ENCODE peak calls at places on chromosome 1, in eight cellular contexts. T, G, X, N, U, K, E and C are unnamed samples.

GRCh38 chr1:149936076-149936991 is at the start of gene MTMR11:
- DNase-seq in T (peak), G (no peak), X (peak), N (peak), U (peak), K (no peak), E (no peak), C (peak)

GRCh38 chr1:96096138-96097011 is 625.2 kb upstream of the PTBP2 start:
- DNase-seq in T (no peak), G (no peak), X (no peak), N (no peak), U (no peak), K (no peak), E (no peak), C (no peak)

GRCh38 chr1:110433803-110434202 is 17.1 kb upstream of the PROK1 start:
- DNase-seq in T (peak), G (peak), X (peak), N (peak), U (peak), K (peak), E (no peak), C (peak)

GRCh38 chr1:36542962-36543515 is 60.3 kb upstream of the CSF3R start:
- DNase-seq in T (no peak), G (no peak), X (no peak), N (no peak), U (no peak), K (no peak), E (no peak), C (no peak)

GRCh38 chr1:40861227-40862003 is 748 bp downstream of the CITED4 start:
- DNase-seq in T (peak), G (no peak), X (peak), N (no peak), U (no peak), K (no peak), E (no peak), C (no peak)

GRCh38 chr1:91731815-91732214 is 154.1 kb downstream of the TGFBR3 start:
- DNase-seq in T (peak), G (no peak), X (peak), N (peak), U (peak), K (no peak), E (no peak), C (peak)

GRCh38 chr1:6782151-6782550 is 3.1 kb upstream of the CAMTA1 start:
- DNase-seq in T (no peak), G (no peak), X (no peak), N (no peak), U (no peak), K (no peak), E (no peak), C (no peak)

GRCh38 chr1:206050655-206051235 is 2.2 kb upstream of the RHEX start:
- DNase-seq in T (no peak), G (no peak), X (no peak), N (no peak), U (no peak), K (no peak), E (no peak), C (no peak)

GRCh38 chr1:168386492-168386891 is 105.8 kb downstream of the TBX19 start:
- DNase-seq in T (no peak), G (no peak), X (no peak), N (no peak), U (no peak), K (no peak), E (no peak), C (no peak)

GRCh38 chr1:200258447-200259375 is 151.1 kb downstream of the ZNF281 start:
- DNase-seq in T (peak), G (no peak), X (peak), N (peak), U (peak), K (no peak), E (no peak), C (peak)

GRCh38 chr1:17867470-17867869 is 112.3 kb downstream of the ACTL8 start:
- DNase-seq in T (no peak), G (no peak), X (no peak), N (no peak), U (no peak), K (no peak), E (no peak), C (no peak)
- TF ChIP-seq CTCF in T (no peak), G (no peak), X (no peak), N (no peak), U (no peak), K (no peak), E (no peak), C (no peak)

GRCh38 chr1:68495968-68496679 is 758 bp downstream of the DEPDC1 start:
- DNase-seq in T (no peak), G (no peak), X (no peak), N (no peak), U (peak), K (no peak), E (no peak), C (no peak)
- TF ChIP-seq CTCF in T (no peak), G (no peak), X (no peak), N (no peak), U (no peak), K (no peak), E (no peak), C (no peak)

DNA sequence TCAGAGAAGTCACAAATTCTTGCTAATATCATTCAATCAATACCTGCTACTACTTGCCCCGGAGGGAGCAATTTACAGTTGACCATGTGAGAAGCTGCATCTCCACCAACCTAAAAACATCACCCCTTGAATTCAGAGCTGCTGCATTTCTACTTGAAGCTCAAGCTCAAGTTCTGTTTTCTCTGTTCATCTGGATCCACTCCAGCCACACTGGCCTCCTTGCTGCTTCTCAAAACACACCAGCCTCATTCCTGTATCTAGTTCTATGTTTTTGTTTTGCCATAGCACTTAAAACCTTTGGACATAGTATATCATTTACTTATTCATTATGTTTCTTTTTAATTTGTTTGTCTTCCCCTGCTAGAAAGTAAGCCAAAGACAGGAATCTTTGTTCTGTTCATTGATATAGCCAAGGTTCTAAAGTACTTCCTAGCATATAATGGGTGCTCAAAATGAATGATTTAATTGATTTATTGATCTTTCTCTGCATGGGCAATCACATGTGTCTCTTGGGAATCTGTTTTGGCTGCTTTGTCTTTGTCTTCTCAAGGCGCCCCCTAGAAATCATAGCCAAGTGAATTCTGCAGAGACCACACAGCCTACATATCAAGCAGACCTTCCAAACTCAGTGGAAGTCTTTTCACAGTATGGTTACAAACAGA is 23.6 kb downstream of the SYF2 start:
- DNase-seq in T (no peak), G (no peak), X (no peak), N (no peak), U (no peak), K (no peak), E (no peak), C (no peak)
- TF ChIP-seq CTCF in T (no peak), G (no peak), X (no peak), N (no peak), U (no peak), K (no peak), E (no peak), C (no peak)

DNA sequence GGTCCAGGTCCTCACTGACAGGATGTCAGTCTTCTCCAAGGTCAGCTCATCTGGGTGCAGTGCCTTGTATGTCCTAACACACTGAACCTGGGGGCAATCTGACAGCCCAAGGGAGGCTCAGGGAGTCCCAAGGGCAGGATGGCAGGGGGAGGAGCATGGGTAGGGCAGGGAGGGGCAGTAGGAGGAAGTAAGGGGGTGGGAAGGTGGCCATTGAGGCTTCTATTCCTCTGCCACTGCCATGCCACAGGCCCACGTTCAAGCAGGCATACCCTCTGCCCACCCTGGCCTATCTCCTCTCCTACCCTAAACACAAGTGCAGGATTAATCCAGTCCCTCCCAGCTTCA is 13.3 kb downstream of the ARHGEF19 start:
- DNase-seq in T (no peak), G (no peak), X (no peak), N (no peak), U (no peak), K (no peak), E (no peak), C (no peak)
- TF ChIP-seq CTCF in T (no peak), G (no peak), X (no peak), N (no peak), U (no peak), K (no peak), E (no peak), C (no peak)

GRCh38 chr1:226220473-226221189 is 2.8 kb upstream of the MIXL1 start:
- DNase-seq in T (no peak), G (no peak), X (no peak), N (no peak), U (no peak), K (no peak), E (no peak), C (no peak)
- TF ChIP-seq CTCF in T (no peak), G (no peak), X (no peak), N (no peak), U (no peak), K (no peak), E (no peak), C (no peak)

GRCh38 chr1:113836534-113836933 is 24.3 kb upstream of the RSBN1 start:
- DNase-seq in T (no peak), G (no peak), X (no peak), N (no peak), U (no peak), K (no peak), E (no peak), C (no peak)

GRCh38 chr1:113834716-113835115 is 22.4 kb upstream of the RSBN1 start:
- DNase-seq in T (no peak), G (no peak), X (no peak), N (no peak), U (no peak), K (no peak), E (no peak), C (no peak)

GRCh38 chr1:113830039-113830438 is 17.8 kb upstream of the RSBN1 start:
- DNase-seq in T (no peak), G (no peak), X (no peak), N (no peak), U (no peak), K (no peak), E (no peak), C (no peak)

GRCh38 chr1:113835686-113836290 is 23.5 kb upstream of the RSBN1 start:
- DNase-seq in T (peak), G (no peak), X (peak), N (peak), U (no peak), K (no peak), E (no peak), C (peak)
- TF ChIP-seq CTCF in T (peak), G (peak), X (peak), N (peak), U (peak), K (peak), E (peak), C (peak)

GRCh38 chr1:19799233-19799876 is 361 bp downstream of the TMCO4 start:
- DNase-seq in T (peak), G (peak), X (peak), N (peak), U (peak), K (peak), E (no peak), C (peak)
- TF ChIP-seq CTCF in T (peak), G (no peak), X (peak), N (peak), U (peak), K (peak), E (peak), C (peak)

DNA sequence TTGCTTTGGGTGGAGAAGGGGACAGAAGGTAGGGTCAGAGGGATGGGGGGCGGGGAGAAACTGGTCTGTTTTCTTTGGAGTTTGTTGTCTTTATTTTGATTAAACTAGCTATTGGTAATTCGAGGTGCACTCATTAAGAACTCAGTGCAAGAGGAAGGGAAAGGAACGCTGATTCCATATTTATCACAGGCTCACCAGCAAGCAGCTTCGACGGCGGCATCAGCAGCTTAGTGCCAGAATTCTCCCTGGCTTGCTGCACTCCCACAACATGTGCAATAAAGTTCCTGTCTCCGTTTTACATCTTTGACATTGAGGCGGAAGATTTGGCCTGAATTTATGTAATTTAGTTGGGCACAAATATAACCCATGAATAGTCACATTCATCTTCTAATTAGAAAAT is 57.6 kb downstream of the PEX14 start:
- DNase-seq in T (no peak), G (no peak), X (no peak), N (no peak), U (no peak), K (no peak), E (no peak), C (no peak)
- TF ChIP-seq CTCF in T (no peak), G (no peak), X (no peak), N (no peak), U (no peak), K (no peak), E (no peak), C (no peak)

GRCh38 chr1:78165816-78166215 is 120.0 kb downstream of the GIPC2 start:
- DNase-seq in T (no peak), G (no peak), X (no peak), N (no peak), U (no peak), K (no peak), E (no peak), C (no peak)
- TF ChIP-seq CTCF in T (no peak), G (no peak), X (no peak), N (no peak), U (no peak), K (no peak), E (no peak), C (no peak)

DNA sequence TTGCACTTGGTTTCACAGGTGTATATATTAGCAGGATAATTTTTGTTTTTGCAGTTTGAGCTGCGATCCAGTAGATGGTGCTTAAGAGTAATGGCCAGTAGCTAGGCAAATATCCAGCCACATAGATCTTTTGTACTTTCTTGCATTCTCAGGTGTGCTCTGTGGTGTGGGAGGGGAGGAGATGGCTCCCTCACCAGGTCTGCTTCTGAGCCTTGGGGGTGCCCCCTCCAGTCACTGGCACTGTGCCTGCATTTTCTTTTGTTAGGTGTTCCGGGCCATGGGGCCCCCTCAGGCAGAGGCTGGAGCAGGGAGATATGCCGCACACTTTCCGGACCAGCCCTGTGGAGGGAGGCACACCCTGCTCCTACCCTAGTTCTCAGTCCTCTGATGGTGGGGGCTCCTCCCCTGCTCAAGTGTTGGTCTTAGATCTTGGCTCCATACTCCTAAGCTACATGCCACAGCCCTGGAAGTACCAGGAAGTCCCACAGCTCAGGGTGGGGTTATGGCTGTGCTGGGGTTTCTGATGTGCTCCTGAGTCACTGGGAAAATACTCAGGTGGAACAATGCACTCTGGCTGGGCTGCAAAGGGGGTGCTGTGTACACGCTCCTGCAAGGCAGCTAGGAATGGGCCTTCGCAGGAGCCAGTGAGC is 197.6 kb upstream of the DMRTA2 start:
- DNase-seq in T (peak), G (peak), X (peak), N (peak), U (peak), K (no peak), E (no peak), C (peak)
- TF ChIP-seq CTCF in T (peak), G (no peak), X (peak), N (peak), U (peak), K (peak), E (no peak), C (peak)